ENCODE peak calls at places on chromosomes 16 and 17, in ten cellular contexts. One of them, this sample, is unnamed. For H3K4me1, the result is how much of the 10 kb centered on the place peaks cover.

GRCh38 chr16:82510041-82510440 is 116.7 kb upstream of the CDH13 start:
- DNase-seq in upper lobe of right lung: no peak
- DNase-seq in HCT116: no peak
- DNase-seq in esophagus muscularis mucosa: no peak
- DNase-seq in testis: no peak
- DNase-seq in ascending aorta: no peak
- DNase-seq in heart right ventricle: no peak
- DNase-seq in thoracic aorta: no peak
- DNase-seq in psoas muscle: no peak
- DNase-seq in heart left ventricle: no peak
- DNase-seq in this sample: no peak

GRCh38 chr17:64780096-64781012 is 118.2 kb upstream of the SMURF2 start:
- DNase-seq in thoracic aorta: no peak
- DNase-seq in upper lobe of right lung: peak
- DNase-seq in heart left ventricle: peak
- DNase-seq in psoas muscle: peak
- DNase-seq in esophagus muscularis mucosa: no peak
- DNase-seq in testis: peak
- DNase-seq in ascending aorta: no peak
- DNase-seq in heart right ventricle: peak
- DNase-seq in HCT116: peak
- DNase-seq in this sample: peak

GRCh38 chr16:83233153-83233552 is 574.6 kb upstream of the HSBP1 start:
- DNase-seq in testis: no peak
- DNase-seq in HCT116: no peak
- DNase-seq in ascending aorta: no peak
- DNase-seq in esophagus muscularis mucosa: no peak
- DNase-seq in heart right ventricle: no peak
- DNase-seq in upper lobe of right lung: no peak
- DNase-seq in psoas muscle: no peak
- DNase-seq in thoracic aorta: no peak
- DNase-seq in heart left ventricle: no peak
- DNase-seq in this sample: no peak

GRCh38 chr16:16008666-16009065 is 59.2 kb downstream of the ABCC1 start:
- DNase-seq in testis: no peak
- DNase-seq in esophagus muscularis mucosa: no peak
- DNase-seq in upper lobe of right lung: no peak
- DNase-seq in thoracic aorta: no peak
- DNase-seq in psoas muscle: no peak
- DNase-seq in heart right ventricle: no peak
- DNase-seq in HCT116: no peak
- DNase-seq in ascending aorta: no peak
- DNase-seq in heart left ventricle: no peak
- DNase-seq in this sample: no peak

GRCh38 chr16:5056347-5056746 is 9.4 kb downstream of the C16orf89 start:
- DNase-seq in ascending aorta: no peak
- DNase-seq in upper lobe of right lung: peak
- DNase-seq in psoas muscle: no peak
- DNase-seq in thoracic aorta: no peak
- DNase-seq in heart right ventricle: no peak
- DNase-seq in testis: peak
- DNase-seq in heart left ventricle: no peak
- DNase-seq in esophagus muscularis mucosa: no peak
- DNase-seq in HCT116: peak
- DNase-seq in this sample: no peak

GRCh38 chr16:74450236-74450635 is 29.0 kb upstream of the CLEC18B start:
- DNase-seq in heart right ventricle: no peak
- DNase-seq in heart left ventricle: no peak
- DNase-seq in esophagus muscularis mucosa: no peak
- DNase-seq in ascending aorta: no peak
- DNase-seq in HCT116: no peak
- DNase-seq in upper lobe of right lung: no peak
- DNase-seq in psoas muscle: no peak
- DNase-seq in thoracic aorta: no peak
- DNase-seq in testis: no peak
- DNase-seq in this sample: no peak

GRCh38 chr17:21129023-21129681 is 2.4 kb downstream of the DHRS7B start:
- DNase-seq in heart right ventricle: peak
- DNase-seq in esophagus muscularis mucosa: no peak
- DNase-seq in thoracic aorta: no peak
- DNase-seq in upper lobe of right lung: no peak
- DNase-seq in testis: peak
- DNase-seq in heart left ventricle: peak
- DNase-seq in HCT116: no peak
- DNase-seq in ascending aorta: no peak
- DNase-seq in psoas muscle: no peak
- DNase-seq in this sample: no peak

GRCh38 chr16:28549301-28549899 is 4.3 kb upstream of the SGF29 start:
- DNase-seq in psoas muscle: no peak
- DNase-seq in ascending aorta: no peak
- DNase-seq in esophagus muscularis mucosa: no peak
- DNase-seq in heart right ventricle: no peak
- DNase-seq in upper lobe of right lung: no peak
- DNase-seq in heart left ventricle: no peak
- DNase-seq in HCT116: peak
- DNase-seq in testis: no peak
- DNase-seq in thoracic aorta: no peak
- DNase-seq in this sample: no peak

GRCh38 chr16:30533748-30534367 is 800 bp downstream of the ZNF747 start:
- DNase-seq in heart left ventricle: no peak
- DNase-seq in thoracic aorta: no peak
- DNase-seq in HCT116: no peak
- DNase-seq in esophagus muscularis mucosa: no peak
- DNase-seq in heart right ventricle: no peak
- DNase-seq in upper lobe of right lung: no peak
- DNase-seq in psoas muscle: no peak
- DNase-seq in testis: no peak
- DNase-seq in ascending aorta: no peak
- DNase-seq in this sample: no peak

GRCh38 chr16:53833145-53833544 is 129.2 kb downstream of the FTO start:
- DNase-seq in esophagus muscularis mucosa: no peak
- DNase-seq in thoracic aorta: no peak
- DNase-seq in testis: no peak
- DNase-seq in heart right ventricle: no peak
- DNase-seq in ascending aorta: no peak
- DNase-seq in heart left ventricle: no peak
- DNase-seq in psoas muscle: no peak
- DNase-seq in upper lobe of right lung: no peak
- DNase-seq in HCT116: no peak
- DNase-seq in this sample: no peak

GRCh38 chr16:53827741-53828140 is 123.8 kb downstream of the FTO start:
- DNase-seq in psoas muscle: no peak
- DNase-seq in upper lobe of right lung: no peak
- DNase-seq in thoracic aorta: no peak
- DNase-seq in ascending aorta: no peak
- DNase-seq in heart left ventricle: no peak
- DNase-seq in esophagus muscularis mucosa: no peak
- DNase-seq in heart right ventricle: no peak
- DNase-seq in testis: no peak
- DNase-seq in HCT116: no peak
- DNase-seq in this sample: no peak

GRCh38 chr16:53826658-53827057 is 122.7 kb downstream of the FTO start:
- DNase-seq in ascending aorta: no peak
- DNase-seq in heart right ventricle: no peak
- DNase-seq in HCT116: no peak
- DNase-seq in testis: no peak
- DNase-seq in thoracic aorta: no peak
- DNase-seq in heart left ventricle: no peak
- DNase-seq in upper lobe of right lung: no peak
- DNase-seq in esophagus muscularis mucosa: no peak
- DNase-seq in psoas muscle: no peak
- DNase-seq in this sample: no peak

GRCh38 chr16:53829186-53829747 is 125.3 kb downstream of the FTO start:
- DNase-seq in heart left ventricle: no peak
- DNase-seq in psoas muscle: no peak
- DNase-seq in thoracic aorta: no peak
- DNase-seq in ascending aorta: no peak
- DNase-seq in esophagus muscularis mucosa: no peak
- DNase-seq in heart right ventricle: no peak
- DNase-seq in upper lobe of right lung: no peak
- DNase-seq in testis: no peak
- DNase-seq in HCT116: no peak
- DNase-seq in this sample: no peak
- H3K4me3 ChIP-seq in heart left ventricle: no peak
- H3K4me3 ChIP-seq in psoas muscle: no peak
- H3K4me3 ChIP-seq in thoracic aorta: no peak
- H3K4me3 ChIP-seq in ascending aorta: no peak
- H3K4me3 ChIP-seq in esophagus muscularis mucosa: no peak
- H3K4me3 ChIP-seq in heart right ventricle: no peak
- H3K4me3 ChIP-seq in upper lobe of right lung: no peak
- H3K4me3 ChIP-seq in testis: no peak
- H3K4me3 ChIP-seq in HCT116: no peak
- H3K4me3 ChIP-seq in this sample: no peak

GRCh38 chr16:78770353-78771091 is 671.1 kb downstream of the WWOX start:
- DNase-seq in ascending aorta: no peak
- DNase-seq in HCT116: no peak
- DNase-seq in upper lobe of right lung: peak
- DNase-seq in psoas muscle: peak
- DNase-seq in esophagus muscularis mucosa: no peak
- DNase-seq in thoracic aorta: peak
- DNase-seq in testis: peak
- DNase-seq in heart right ventricle: peak
- DNase-seq in heart left ventricle: peak
- DNase-seq in this sample: peak
- TF ChIP-seq CTCF in ascending aorta: peak
- TF ChIP-seq CTCF in HCT116: peak
- TF ChIP-seq CTCF in upper lobe of right lung: peak
- TF ChIP-seq CTCF in psoas muscle: peak
- TF ChIP-seq CTCF in esophagus muscularis mucosa: peak
- TF ChIP-seq CTCF in thoracic aorta: peak
- TF ChIP-seq CTCF in testis: peak
- TF ChIP-seq CTCF in heart right ventricle: peak
- TF ChIP-seq CTCF in heart left ventricle: peak
- TF ChIP-seq CTCF in this sample: peak

DNA sequence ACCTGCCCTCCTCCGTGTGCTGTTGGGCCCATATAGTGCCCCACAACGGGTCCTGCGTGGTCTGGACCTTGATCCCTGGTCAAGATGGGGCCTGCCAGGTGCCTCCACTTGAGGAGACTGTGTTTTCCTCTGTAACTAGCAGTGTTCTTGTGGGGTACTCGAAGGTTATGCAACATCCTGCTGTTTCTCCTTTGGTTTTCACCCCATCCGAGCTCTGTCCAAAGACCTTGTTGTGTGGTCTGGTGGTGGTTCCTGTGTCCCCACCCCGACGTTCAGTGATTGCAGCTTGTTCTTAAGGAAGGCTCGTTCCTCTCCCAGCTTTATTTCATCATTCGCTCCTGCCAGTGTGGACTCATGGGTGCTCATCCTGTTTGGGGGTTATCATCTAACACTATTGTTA is 38.7 kb upstream of the ZNF750 start:
- DNase-seq in testis: peak
- DNase-seq in heart left ventricle: no peak
- DNase-seq in upper lobe of right lung: no peak
- DNase-seq in psoas muscle: peak
- DNase-seq in heart right ventricle: no peak
- DNase-seq in HCT116: no peak
- DNase-seq in esophagus muscularis mucosa: no peak
- DNase-seq in ascending aorta: no peak
- DNase-seq in thoracic aorta: no peak
- DNase-seq in this sample: no peak
- H3K4me1 ChIP-seq in testis: under half
- H3K4me1 ChIP-seq in heart left ventricle: under half
- H3K4me1 ChIP-seq in upper lobe of right lung: half or more
- H3K4me1 ChIP-seq in psoas muscle: under half
- H3K4me1 ChIP-seq in heart right ventricle: half or more
- H3K4me1 ChIP-seq in HCT116: under half
- H3K4me1 ChIP-seq in esophagus muscularis mucosa: half or more
- H3K4me1 ChIP-seq in ascending aorta: under half
- H3K4me1 ChIP-seq in thoracic aorta: under half
- H3K4me1 ChIP-seq in this sample: under half

GRCh38 chr17:1834378-1835149 is 4.8 kb downstream of the RPA1 start:
- DNase-seq in upper lobe of right lung: no peak
- DNase-seq in esophagus muscularis mucosa: no peak
- DNase-seq in testis: no peak
- DNase-seq in thoracic aorta: no peak
- DNase-seq in heart right ventricle: no peak
- DNase-seq in HCT116: no peak
- DNase-seq in heart left ventricle: no peak
- DNase-seq in psoas muscle: no peak
- DNase-seq in ascending aorta: no peak
- DNase-seq in this sample: peak
- H3K4me3 ChIP-seq in upper lobe of right lung: no peak
- H3K4me3 ChIP-seq in esophagus muscularis mucosa: no peak
- H3K4me3 ChIP-seq in testis: no peak
- H3K4me3 ChIP-seq in thoracic aorta: no peak
- H3K4me3 ChIP-seq in heart right ventricle: no peak
- H3K4me3 ChIP-seq in HCT116: no peak
- H3K4me3 ChIP-seq in heart left ventricle: no peak
- H3K4me3 ChIP-seq in psoas muscle: no peak
- H3K4me3 ChIP-seq in ascending aorta: no peak
- H3K4me3 ChIP-seq in this sample: no peak